ENCODE peak calls at places on chromosomes 12 and 14, in six cellular contexts. Z, D, T, E, X and Y are unnamed samples.

GRCh38 chr12:105476616-105477015 is 146.1 kb downstream of the C12orf75 start:
- DNase-seq in Z (no peak), D (no peak), T (no peak), E (no peak), X (no peak), Y (no peak)

GRCh38 chr14:106508216-106508615 is 981.8 kb downstream of the TMEM121 start:
- DNase-seq in Z (no peak), D (no peak), T (no peak), E (no peak), X (no peak), Y (no peak)

GRCh38 chr12:45343269-45344051 is 127.6 kb downstream of the ANO6 start:
- DNase-seq in Z (no peak), D (no peak), T (no peak), E (no peak), X (no peak), Y (no peak)

GRCh38 chr12:102702447-102703114 is 214.5 kb downstream of the PAH start:
- DNase-seq in Z (no peak), D (no peak), T (peak; percentile 65), E (peak; percentile 12), X (peak; percentile 36), Y (no peak)

GRCh38 chr12:64450711-64451486 is 1.0 kb upstream of the TBK1 start:
- DNase-seq in Z (peak; percentile 22), D (no peak), T (no peak), E (no peak), X (no peak), Y (no peak)

GRCh38 chr14:32078794-32079663 is 1.9 kb downstream of the ARHGAP5 start:
- DNase-seq in Z (no peak), D (no peak), T (no peak), E (no peak), X (peak; percentile 69), Y (no peak)

GRCh38 chr12:24993756-24994155 is 44.9 kb upstream of the BCAT1 start:
- DNase-seq in Z (no peak), D (no peak), T (no peak), E (no peak), X (no peak), Y (no peak)

GRCh38 chr12:7217475-7218069 is 28.1 kb downstream of the PEX5 start:
- DNase-seq in Z (no peak), D (no peak), T (no peak), E (no peak), X (no peak), Y (no peak)

GRCh38 chr14:63992858-63993257 is 140.1 kb downstream of the SYNE2 start:
- DNase-seq in Z (no peak), D (no peak), T (no peak), E (no peak), X (no peak), Y (no peak)

GRCh38 chr12:69405466-69405865 is 45.9 kb downstream of the YEATS4 start:
- DNase-seq in Z (no peak), D (peak; percentile 68), T (no peak), E (no peak), X (peak; percentile 84), Y (no peak)

GRCh38 chr14:60974070-60974469 is 6.8 kb downstream of the TRMT5 start:
- DNase-seq in Z (no peak), D (no peak), T (no peak), E (no peak), X (no peak), Y (no peak)

GRCh38 chr12:12892670-12893290 is 1.4 kb downstream of the GPRC5A start:
- DNase-seq in Z (no peak), D (peak; percentile 54), T (no peak), E (no peak), X (no peak), Y (no peak)

GRCh38 chr12:12889701-12890100 is 1.7 kb upstream of the GPRC5A start:
- DNase-seq in Z (no peak), D (no peak), T (no peak), E (no peak), X (no peak), Y (no peak)

GRCh38 chr12:12890815-12891645 is at the start of gene GPRC5A:
- DNase-seq in Z (peak; percentile 94), D (peak; percentile 98), T (peak; percentile 75), E (no peak), X (peak; percentile 96), Y (peak; percentile 87)

GRCh38 chr12:12891646-12892355 is 439 bp downstream of the GPRC5A start:
- DNase-seq in Z (no peak), D (no peak), T (no peak), E (no peak), X (no peak), Y (no peak)

GRCh38 chr12:12890492-12890814 is 909 bp upstream of the GPRC5A start:
- DNase-seq in Z (peak; percentile 57), D (peak; percentile 76), T (no peak), E (no peak), X (no peak), Y (no peak)
- TF ChIP-seq CTCF in Z (no peak), D (peak; percentile 18), T (peak; percentile 9), E (no peak), X (no peak), Y (no peak)

DNA sequence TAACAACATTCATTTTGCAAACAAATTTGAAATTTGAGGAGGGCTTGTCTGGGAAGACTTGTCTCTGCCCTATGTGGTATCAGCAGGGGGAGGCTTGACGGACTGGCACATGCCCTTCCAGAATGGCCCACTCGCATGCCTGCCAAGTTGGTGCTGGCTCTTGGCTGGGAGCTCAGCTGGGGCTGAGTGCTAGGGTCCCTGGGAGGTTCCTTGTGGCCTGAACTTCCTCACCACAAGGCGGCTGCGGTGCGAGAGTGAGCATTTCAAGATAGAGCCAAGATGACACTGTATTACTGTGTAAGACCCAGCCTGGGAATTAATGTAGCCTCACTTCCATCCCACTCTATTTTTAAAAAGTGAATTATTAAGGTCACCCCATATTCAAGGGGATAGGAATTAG is 271.6 kb upstream of the PLEKHG7 start:
- DNase-seq in Z (no peak), D (no peak), T (no peak), E (peak; percentile 35), X (no peak), Y (no peak)
- TF ChIP-seq CTCF in Z (no peak), D (no peak), T (peak; percentile 37), E (no peak), X (no peak), Y (peak; percentile 30)

GRCh38 chr14:99502989-99503421 is 21.8 kb downstream of the CCNK start:
- DNase-seq in Z (no peak), D (no peak), T (peak; percentile 72), E (no peak), X (no peak), Y (no peak)
- TF ChIP-seq CTCF in Z (no peak), D (no peak), T (peak; percentile 52), E (no peak), X (no peak), Y (no peak)

GRCh38 chr12:51067771-51068170 is 15.6 kb downstream of the CSRNP2 start:
- DNase-seq in Z (no peak), D (no peak), T (no peak), E (no peak), X (no peak), Y (no peak)
- TF ChIP-seq CTCF in Z (no peak), D (no peak), T (no peak), E (no peak), X (no peak), Y (no peak)

GRCh38 chr14:75293920-75294648 is 15.5 kb downstream of the FOS start:
- DNase-seq in Z (peak; percentile 96), D (peak; percentile 99), T (peak; percentile 94), E (peak; percentile 93), X (peak; percentile 88), Y (peak; percentile 97)
- TF ChIP-seq CTCF in Z (no peak), D (no peak), T (no peak), E (no peak), X (no peak), Y (no peak)

GRCh38 chr14:89534896-89535615 is 118.0 kb upstream of the FOXN3 start:
- DNase-seq in Z (no peak), D (no peak), T (no peak), E (no peak), X (no peak), Y (no peak)

GRCh38 chr14:89540009-89540829 is 123.2 kb upstream of the FOXN3 start:
- DNase-seq in Z (no peak), D (no peak), T (no peak), E (no peak), X (no peak), Y (no peak)

GRCh38 chr14:89540830-89541470 is 123.9 kb upstream of the FOXN3 start:
- DNase-seq in Z (no peak), D (no peak), T (no peak), E (no peak), X (no peak), Y (no peak)

GRCh38 chr14:89533761-89534160 is 116.7 kb upstream of the FOXN3 start:
- DNase-seq in Z (no peak), D (no peak), T (no peak), E (no peak), X (no peak), Y (no peak)

GRCh38 chr14:89537911-89538310 is 120.9 kb upstream of the FOXN3 start:
- DNase-seq in Z (no peak), D (no peak), T (no peak), E (no peak), X (no peak), Y (no peak)
- TF ChIP-seq CTCF in Z (no peak), D (no peak), T (peak; percentile 32), E (no peak), X (no peak), Y (peak; percentile 13)

GRCh38 chr12:125403145-125403789 is 338.0 kb downstream of the AACS start:
- DNase-seq in Z (no peak), D (no peak), T (peak; percentile 66), E (no peak), X (peak; percentile 44), Y (no peak)
- TF ChIP-seq CTCF in Z (peak; percentile 52), D (no peak), T (peak; percentile 74), E (peak; percentile 22), X (peak; percentile 76), Y (peak; percentile 69)

GRCh38 chr14:21098892-21099595 is 589 bp upstream of the ZNF219 start:
- DNase-seq in Z (no peak), D (no peak), T (no peak), E (no peak), X (no peak), Y (no peak)
- TF ChIP-seq CTCF in Z (no peak), D (no peak), T (no peak), E (no peak), X (no peak), Y (no peak)

DNA sequence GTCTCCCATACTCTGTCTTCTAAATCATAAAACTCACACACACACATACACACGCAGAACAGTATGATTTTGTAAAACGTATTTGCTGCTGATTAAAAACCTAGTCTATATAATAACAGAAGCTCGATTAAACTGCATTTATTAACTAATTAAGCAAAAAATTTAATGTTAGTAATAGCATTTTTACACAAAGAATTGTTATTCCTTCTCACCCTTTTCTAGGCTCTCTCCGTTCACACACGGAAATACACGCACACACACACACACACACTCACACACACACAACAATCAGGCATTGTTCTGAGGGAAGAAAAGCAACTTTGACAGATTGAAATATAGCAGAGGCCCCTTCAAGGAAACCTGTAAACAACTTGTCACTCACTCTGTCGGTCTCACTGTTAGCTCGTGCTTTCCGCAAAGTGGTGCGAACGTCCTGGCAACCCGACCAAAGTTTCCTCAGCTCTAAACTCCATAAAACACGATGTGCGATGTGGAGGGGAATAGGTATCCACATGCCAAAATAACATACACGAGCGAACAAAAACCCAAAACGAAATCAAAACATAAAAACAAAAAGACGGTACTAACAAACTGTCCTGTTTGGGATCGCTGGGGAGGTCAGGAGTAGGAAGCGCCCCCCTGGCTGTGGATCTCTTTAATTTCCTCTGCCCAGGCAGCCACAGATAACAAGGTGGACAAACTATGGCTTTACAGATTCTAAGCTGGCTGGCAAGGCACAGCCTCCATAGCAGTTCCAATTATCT is 723 bp upstream of the SOX5 start:
- DNase-seq in Z (no peak), D (peak; percentile 59), T (peak; percentile 45), E (no peak), X (no peak), Y (no peak)
- TF ChIP-seq CTCF in Z (no peak), D (no peak), T (no peak), E (no peak), X (no peak), Y (no peak)

GRCh38 chr12:131092911-131093901 is 139.5 kb downstream of the ADGRD1 start:
- DNase-seq in Z (no peak), D (peak; percentile 61), T (no peak), E (no peak), X (no peak), Y (peak; percentile 37)
- TF ChIP-seq CTCF in Z (no peak), D (no peak), T (no peak), E (no peak), X (no peak), Y (no peak)